ENCODE peak calls at places on chromosome 7, in nine cellular contexts. One of them, this sample, is unnamed.

GRCh38 chr7:134502463-134502862 is 24.9 kb upstream of the AKR1B10 start:
- DNase-seq in thoracic aorta: no peak
- DNase-seq in CD8-positive, alpha-beta T cell: no peak
- DNase-seq in prostate gland: no peak
- DNase-seq in suprapubic skin: no peak
- DNase-seq in lower lobe of right lung: no peak
- DNase-seq in psoas muscle: peak; percentile 40
- DNase-seq in CD4-positive, CD25-positive, alpha-beta regulatory T cell: no peak
- DNase-seq in GM23248: peak; percentile 87
- DNase-seq in this sample: no peak

GRCh38 chr7:84712326-84712725 is 474.5 kb downstream of the SEMA3D start:
- DNase-seq in thoracic aorta: no peak
- DNase-seq in CD8-positive, alpha-beta T cell: no peak
- DNase-seq in prostate gland: no peak
- DNase-seq in suprapubic skin: no peak
- DNase-seq in lower lobe of right lung: no peak
- DNase-seq in psoas muscle: no peak
- DNase-seq in CD4-positive, CD25-positive, alpha-beta regulatory T cell: no peak
- DNase-seq in GM23248: peak; percentile 55
- DNase-seq in this sample: no peak

GRCh38 chr7:74690474-74690873 is 33.0 kb downstream of the GTF2I start:
- DNase-seq in thoracic aorta: no peak
- DNase-seq in CD8-positive, alpha-beta T cell: no peak
- DNase-seq in prostate gland: no peak
- DNase-seq in suprapubic skin: no peak
- DNase-seq in lower lobe of right lung: no peak
- DNase-seq in psoas muscle: no peak
- DNase-seq in CD4-positive, CD25-positive, alpha-beta regulatory T cell: no peak
- DNase-seq in GM23248: no peak
- DNase-seq in this sample: no peak

GRCh38 chr7:29123611-29124190 is 22.6 kb downstream of the CPVL start:
- DNase-seq in thoracic aorta: no peak
- DNase-seq in CD8-positive, alpha-beta T cell: no peak
- DNase-seq in prostate gland: no peak
- DNase-seq in suprapubic skin: no peak
- DNase-seq in lower lobe of right lung: no peak
- DNase-seq in psoas muscle: no peak
- DNase-seq in CD4-positive, CD25-positive, alpha-beta regulatory T cell: no peak
- DNase-seq in GM23248: no peak
- DNase-seq in this sample: no peak

GRCh38 chr7:99714171-99714570 is 20.8 kb downstream of the CYP3A7 start:
- DNase-seq in thoracic aorta: no peak
- DNase-seq in CD8-positive, alpha-beta T cell: no peak
- DNase-seq in prostate gland: no peak
- DNase-seq in suprapubic skin: no peak
- DNase-seq in lower lobe of right lung: no peak
- DNase-seq in psoas muscle: no peak
- DNase-seq in CD4-positive, CD25-positive, alpha-beta regulatory T cell: no peak
- DNase-seq in GM23248: no peak
- DNase-seq in this sample: no peak

GRCh38 chr7:111752022-111752582 is 189.8 kb upstream of the IMMP2L start:
- DNase-seq in thoracic aorta: no peak
- DNase-seq in CD8-positive, alpha-beta T cell: peak; percentile 44
- DNase-seq in prostate gland: no peak
- DNase-seq in suprapubic skin: no peak
- DNase-seq in lower lobe of right lung: peak; percentile 66
- DNase-seq in psoas muscle: peak; percentile 39
- DNase-seq in CD4-positive, CD25-positive, alpha-beta regulatory T cell: peak; percentile 23
- DNase-seq in GM23248: peak; percentile 67
- DNase-seq in this sample: peak; percentile 56

GRCh38 chr7:137953692-137954470 is 48.0 kb downstream of the CREB3L2 start:
- DNase-seq in thoracic aorta: no peak
- DNase-seq in CD8-positive, alpha-beta T cell: no peak
- DNase-seq in prostate gland: no peak
- DNase-seq in suprapubic skin: no peak
- DNase-seq in lower lobe of right lung: no peak
- DNase-seq in psoas muscle: no peak
- DNase-seq in CD4-positive, CD25-positive, alpha-beta regulatory T cell: no peak
- DNase-seq in GM23248: peak; percentile 84
- DNase-seq in this sample: peak; percentile 76

GRCh38 chr7:26374665-26375373 is 83.2 kb downstream of the SNX10 start:
- DNase-seq in thoracic aorta: no peak
- DNase-seq in CD8-positive, alpha-beta T cell: no peak
- DNase-seq in prostate gland: no peak
- DNase-seq in suprapubic skin: no peak
- DNase-seq in lower lobe of right lung: no peak
- DNase-seq in psoas muscle: no peak
- DNase-seq in CD4-positive, CD25-positive, alpha-beta regulatory T cell: no peak
- DNase-seq in GM23248: no peak
- DNase-seq in this sample: no peak

GRCh38 chr7:41882271-41882670 is 179.4 kb upstream of the INHBA start:
- DNase-seq in thoracic aorta: no peak
- DNase-seq in CD8-positive, alpha-beta T cell: no peak
- DNase-seq in prostate gland: no peak
- DNase-seq in suprapubic skin: no peak
- DNase-seq in lower lobe of right lung: no peak
- DNase-seq in psoas muscle: no peak
- DNase-seq in CD4-positive, CD25-positive, alpha-beta regulatory T cell: no peak
- DNase-seq in GM23248: no peak
- DNase-seq in this sample: no peak

GRCh38 chr7:143382126-143382790 is 1.1 kb downstream of the ZYX start:
- DNase-seq in thoracic aorta: no peak
- DNase-seq in CD8-positive, alpha-beta T cell: no peak
- DNase-seq in prostate gland: no peak
- DNase-seq in suprapubic skin: no peak
- DNase-seq in lower lobe of right lung: no peak
- DNase-seq in psoas muscle: no peak
- DNase-seq in CD4-positive, CD25-positive, alpha-beta regulatory T cell: no peak
- DNase-seq in GM23248: peak; percentile 27
- DNase-seq in this sample: no peak

GRCh38 chr7:142568430-142569097 is 180.7 kb upstream of the PRSS1 start:
- DNase-seq in thoracic aorta: no peak
- DNase-seq in CD8-positive, alpha-beta T cell: no peak
- DNase-seq in prostate gland: no peak
- DNase-seq in suprapubic skin: no peak
- DNase-seq in lower lobe of right lung: no peak
- DNase-seq in psoas muscle: no peak
- DNase-seq in CD4-positive, CD25-positive, alpha-beta regulatory T cell: no peak
- DNase-seq in GM23248: peak; percentile 92
- DNase-seq in this sample: no peak

GRCh38 chr7:57876-58275 is 134.5 kb upstream of the FAM20C start:
- DNase-seq in thoracic aorta: no peak
- DNase-seq in CD8-positive, alpha-beta T cell: no peak
- DNase-seq in prostate gland: no peak
- DNase-seq in suprapubic skin: no peak
- DNase-seq in lower lobe of right lung: peak; percentile 8
- DNase-seq in psoas muscle: no peak
- DNase-seq in CD4-positive, CD25-positive, alpha-beta regulatory T cell: no peak
- DNase-seq in GM23248: no peak
- DNase-seq in this sample: no peak

DNA sequence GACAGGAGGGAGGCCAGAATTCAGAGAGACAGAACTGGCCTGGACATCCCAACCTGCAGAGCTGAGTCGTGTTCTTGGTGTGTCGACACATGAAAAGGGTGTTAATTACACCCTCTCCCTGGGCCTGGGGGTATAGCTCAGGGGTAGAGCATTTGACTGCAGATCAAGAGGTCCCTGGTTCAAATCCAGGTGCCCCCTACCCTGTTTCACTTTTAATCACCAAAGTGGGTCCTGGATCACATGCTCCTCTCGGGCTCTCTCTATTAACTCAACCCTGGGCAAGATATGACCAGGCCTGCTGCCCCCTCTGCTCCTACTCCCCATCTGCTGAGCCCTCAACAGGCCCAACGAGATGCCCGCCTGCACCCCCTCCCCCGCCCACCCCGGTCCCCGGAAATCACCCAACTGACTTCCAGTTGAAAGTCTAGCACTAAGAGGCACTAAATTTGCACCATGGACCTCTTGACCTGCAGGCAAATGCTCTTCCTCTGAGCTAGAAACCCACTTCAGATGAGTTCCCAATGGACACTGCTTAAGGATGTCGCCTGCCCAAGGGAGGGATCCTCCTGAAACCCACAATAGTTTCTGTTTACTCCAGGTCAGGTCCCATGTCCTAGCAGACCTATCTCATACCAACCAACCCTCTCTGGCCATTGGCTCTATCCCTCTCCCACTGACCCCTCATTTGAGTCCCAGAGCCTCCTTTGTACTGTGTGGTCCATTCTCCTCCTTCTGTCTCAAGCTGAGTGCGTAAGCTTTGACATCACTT is 137.6 kb downstream of the ZNF467 start:
- DNase-seq in thoracic aorta: no peak
- DNase-seq in CD8-positive, alpha-beta T cell: no peak
- DNase-seq in prostate gland: no peak
- DNase-seq in suprapubic skin: no peak
- DNase-seq in lower lobe of right lung: no peak
- DNase-seq in psoas muscle: no peak
- DNase-seq in CD4-positive, CD25-positive, alpha-beta regulatory T cell: no peak
- DNase-seq in GM23248: no peak
- DNase-seq in this sample: no peak
- H3K27me3 ChIP-seq in thoracic aorta: no peaks in the 10 kb centered on the region
- H3K27me3 ChIP-seq in CD8-positive, alpha-beta T cell: no peaks in the 10 kb centered on the region
- H3K27me3 ChIP-seq in prostate gland: no peaks in the 10 kb centered on the region
- H3K27me3 ChIP-seq in suprapubic skin: peaks cover 7% of the 10 kb centered on the region
- H3K27me3 ChIP-seq in lower lobe of right lung: peaks cover 18% of the 10 kb centered on the region
- H3K27me3 ChIP-seq in psoas muscle: no peaks in the 10 kb centered on the region
- H3K27me3 ChIP-seq in CD4-positive, CD25-positive, alpha-beta regulatory T cell: peaks cover 15% of the 10 kb centered on the region
- H3K27me3 ChIP-seq in GM23248: peaks cover 60% of the 10 kb centered on the region
- H3K27me3 ChIP-seq in this sample: peaks cover 4% of the 10 kb centered on the region

GRCh38 chr7:157032644-157033482 is 22.4 kb upstream of the MNX1 start:
- DNase-seq in thoracic aorta: no peak
- DNase-seq in CD8-positive, alpha-beta T cell: no peak
- DNase-seq in prostate gland: no peak
- DNase-seq in suprapubic skin: peak; percentile 49
- DNase-seq in lower lobe of right lung: no peak
- DNase-seq in psoas muscle: no peak
- DNase-seq in CD4-positive, CD25-positive, alpha-beta regulatory T cell: no peak
- DNase-seq in GM23248: no peak
- DNase-seq in this sample: no peak

GRCh38 chr7:157032128-157032527 is 21.7 kb upstream of the MNX1 start:
- DNase-seq in thoracic aorta: no peak
- DNase-seq in CD8-positive, alpha-beta T cell: no peak
- DNase-seq in prostate gland: no peak
- DNase-seq in suprapubic skin: no peak
- DNase-seq in lower lobe of right lung: no peak
- DNase-seq in psoas muscle: no peak
- DNase-seq in CD4-positive, CD25-positive, alpha-beta regulatory T cell: no peak
- DNase-seq in GM23248: no peak
- DNase-seq in this sample: no peak

GRCh38 chr7:157027568-157028527 is 17.4 kb upstream of the MNX1 start:
- DNase-seq in thoracic aorta: no peak
- DNase-seq in CD8-positive, alpha-beta T cell: no peak
- DNase-seq in prostate gland: no peak
- DNase-seq in suprapubic skin: peak; percentile 31
- DNase-seq in lower lobe of right lung: no peak
- DNase-seq in psoas muscle: no peak
- DNase-seq in CD4-positive, CD25-positive, alpha-beta regulatory T cell: no peak
- DNase-seq in GM23248: no peak
- DNase-seq in this sample: no peak

GRCh38 chr7:157024716-157025115 is 14.3 kb upstream of the MNX1 start:
- DNase-seq in thoracic aorta: no peak
- DNase-seq in CD8-positive, alpha-beta T cell: no peak
- DNase-seq in prostate gland: no peak
- DNase-seq in suprapubic skin: peak; percentile 16
- DNase-seq in lower lobe of right lung: no peak
- DNase-seq in psoas muscle: no peak
- DNase-seq in CD4-positive, CD25-positive, alpha-beta regulatory T cell: no peak
- DNase-seq in GM23248: no peak
- DNase-seq in this sample: no peak

GRCh38 chr7:157028528-157028903 is 18.1 kb upstream of the MNX1 start:
- DNase-seq in thoracic aorta: no peak
- DNase-seq in CD8-positive, alpha-beta T cell: no peak
- DNase-seq in prostate gland: no peak
- DNase-seq in suprapubic skin: no peak
- DNase-seq in lower lobe of right lung: no peak
- DNase-seq in psoas muscle: no peak
- DNase-seq in CD4-positive, CD25-positive, alpha-beta regulatory T cell: no peak
- DNase-seq in GM23248: no peak
- DNase-seq in this sample: no peak
- H3K27me3 ChIP-seq in thoracic aorta: peaks cover 7% of the 10 kb centered on the region
- H3K27me3 ChIP-seq in CD8-positive, alpha-beta T cell: no peaks in the 10 kb centered on the region
- H3K27me3 ChIP-seq in prostate gland: peaks cover 13% of the 10 kb centered on the region
- H3K27me3 ChIP-seq in suprapubic skin: peaks cover 82% of the 10 kb centered on the region
- H3K27me3 ChIP-seq in lower lobe of right lung: peaks cover 76% of the 10 kb centered on the region
- H3K27me3 ChIP-seq in psoas muscle: no peaks in the 10 kb centered on the region
- H3K27me3 ChIP-seq in CD4-positive, CD25-positive, alpha-beta regulatory T cell: peaks cover 12% of the 10 kb centered on the region
- H3K27me3 ChIP-seq in GM23248: peaks cover 65% of the 10 kb centered on the region
- H3K27me3 ChIP-seq in this sample: peaks cover 53% of the 10 kb centered on the region

DNA sequence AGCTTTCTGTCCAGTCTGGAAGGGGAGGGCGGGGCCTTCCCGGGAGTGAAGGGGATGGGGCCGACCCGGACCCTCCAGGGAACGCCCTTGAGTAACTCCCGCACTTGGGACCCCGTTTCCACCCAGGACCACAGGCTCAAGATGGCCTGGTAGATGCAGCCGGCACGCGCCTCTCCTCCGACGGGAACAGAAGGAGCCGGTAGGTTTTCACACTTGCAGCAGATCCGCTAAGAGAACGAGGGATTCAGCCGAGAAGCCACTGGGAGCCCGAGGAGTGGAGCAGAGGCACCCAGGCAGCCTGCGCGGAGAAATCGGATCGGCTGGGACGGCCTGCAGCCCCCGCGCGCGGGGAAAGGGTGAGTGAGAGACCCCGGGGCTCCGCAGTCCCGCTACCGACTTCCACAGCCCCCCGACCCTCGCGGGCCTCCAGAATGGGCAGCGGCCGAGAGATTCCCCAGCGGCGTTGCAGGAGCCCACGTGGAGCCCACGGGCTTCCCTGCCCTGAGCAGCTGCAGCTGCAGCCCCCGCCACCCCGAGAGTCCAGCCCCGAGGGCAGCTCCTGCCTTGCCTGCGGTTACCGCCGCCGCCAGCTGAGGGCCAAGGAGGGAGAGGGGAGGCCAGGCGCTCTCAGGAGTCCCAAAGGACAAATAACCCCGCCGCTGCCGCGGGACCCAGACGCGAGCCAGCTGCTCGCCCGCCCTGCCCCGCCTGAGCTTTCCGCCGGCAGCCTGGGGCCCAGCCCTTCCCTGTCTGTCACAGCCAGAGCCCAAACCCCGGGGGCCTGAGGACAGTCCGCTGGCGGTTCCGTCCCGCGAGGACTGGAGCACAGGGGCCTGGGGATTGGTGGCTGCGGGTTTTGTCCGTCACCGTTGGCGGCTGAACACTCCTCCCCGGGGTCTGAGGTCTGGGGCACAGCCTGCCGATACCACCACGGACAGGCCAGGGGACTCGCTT is 21.8 kb downstream of the IFT22 start:
- DNase-seq in thoracic aorta: no peak
- DNase-seq in CD8-positive, alpha-beta T cell: no peak
- DNase-seq in prostate gland: no peak
- DNase-seq in suprapubic skin: no peak
- DNase-seq in lower lobe of right lung: no peak
- DNase-seq in psoas muscle: no peak
- DNase-seq in CD4-positive, CD25-positive, alpha-beta regulatory T cell: no peak
- DNase-seq in GM23248: no peak
- DNase-seq in this sample: no peak
- H3K27me3 ChIP-seq in thoracic aorta: peaks cover 14% of the 10 kb centered on the region
- H3K27me3 ChIP-seq in CD8-positive, alpha-beta T cell: peaks cover 30% of the 10 kb centered on the region
- H3K27me3 ChIP-seq in prostate gland: peaks cover 10% of the 10 kb centered on the region
- H3K27me3 ChIP-seq in suprapubic skin: peaks cover 93% of the 10 kb centered on the region
- H3K27me3 ChIP-seq in lower lobe of right lung: peaks cover 97% of the 10 kb centered on the region
- H3K27me3 ChIP-seq in psoas muscle: peaks cover 4% of the 10 kb centered on the region
- H3K27me3 ChIP-seq in CD4-positive, CD25-positive, alpha-beta regulatory T cell: peaks cover 26% of the 10 kb centered on the region
- H3K27me3 ChIP-seq in GM23248: peaks cover 76% of the 10 kb centered on the region
- H3K27me3 ChIP-seq in this sample: peaks cover 67% of the 10 kb centered on the region

GRCh38 chr7:98591926-98592325 is 25.2 kb upstream of the NPTX2 start:
- DNase-seq in thoracic aorta: no peak
- DNase-seq in CD8-positive, alpha-beta T cell: no peak
- DNase-seq in prostate gland: no peak
- DNase-seq in suprapubic skin: no peak
- DNase-seq in lower lobe of right lung: no peak
- DNase-seq in psoas muscle: no peak
- DNase-seq in CD4-positive, CD25-positive, alpha-beta regulatory T cell: no peak
- DNase-seq in GM23248: no peak
- DNase-seq in this sample: no peak
- H3K27me3 ChIP-seq in thoracic aorta: no peaks in the 10 kb centered on the region
- H3K27me3 ChIP-seq in CD8-positive, alpha-beta T cell: no peaks in the 10 kb centered on the region
- H3K27me3 ChIP-seq in prostate gland: no peaks in the 10 kb centered on the region
- H3K27me3 ChIP-seq in suprapubic skin: no peaks in the 10 kb centered on the region
- H3K27me3 ChIP-seq in lower lobe of right lung: peaks cover 13% of the 10 kb centered on the region
- H3K27me3 ChIP-seq in psoas muscle: no peaks in the 10 kb centered on the region
- H3K27me3 ChIP-seq in CD4-positive, CD25-positive, alpha-beta regulatory T cell: no peaks in the 10 kb centered on the region
- H3K27me3 ChIP-seq in GM23248: no peaks in the 10 kb centered on the region
- H3K27me3 ChIP-seq in this sample: peaks cover 20% of the 10 kb centered on the region